ENCODE peak calls at places on chromosome 21, in five cellular contexts. One of them, this sample, is unnamed.
A peak's percentile ranks its signal among the peaks of the same experiment; 100 is the strongest.

GRCh38 chr21:31132574-31133242 is 94.4 kb upstream of the KRTAP19-8 start:
- DNase-seq in heart right ventricle: no peak
- DNase-seq in coronary artery: no peak
- DNase-seq in IMR-90: peak; percentile 12
- DNase-seq in H9: no peak
- DNase-seq in this sample: no peak

GRCh38 chr21:39633043-39633442 is 20.3 kb downstream of the B3GALT5 start:
- DNase-seq in heart right ventricle: no peak
- DNase-seq in coronary artery: peak; percentile 8
- DNase-seq in IMR-90: peak; percentile 52
- DNase-seq in H9: no peak
- DNase-seq in this sample: no peak

GRCh38 chr21:30044447-30045064 is 104.8 kb upstream of the GRIK1 start:
- DNase-seq in heart right ventricle: peak; percentile 6
- DNase-seq in coronary artery: no peak
- DNase-seq in IMR-90: peak; percentile 7
- DNase-seq in H9: no peak
- DNase-seq in this sample: no peak

GRCh38 chr21:15421521-15421920 is 308.3 kb upstream of the USP25 start:
- DNase-seq in heart right ventricle: no peak
- DNase-seq in coronary artery: no peak
- DNase-seq in IMR-90: no peak
- DNase-seq in H9: no peak
- DNase-seq in this sample: no peak

GRCh38 chr21:40047211-40047610 is 180.0 kb downstream of the PCP4 start:
- DNase-seq in heart right ventricle: no peak
- DNase-seq in coronary artery: no peak
- DNase-seq in IMR-90: no peak
- DNase-seq in H9: no peak
- DNase-seq in this sample: no peak

GRCh38 chr21:33844104-33844889 is 71.3 kb downstream of the ATP5PO start:
- DNase-seq in heart right ventricle: peak; percentile 22
- DNase-seq in coronary artery: peak; percentile 79
- DNase-seq in IMR-90: no peak
- DNase-seq in H9: no peak
- DNase-seq in this sample: no peak

GRCh38 chr21:26140185-26140584 is 30.4 kb downstream of the APP start:
- DNase-seq in heart right ventricle: peak; percentile 42
- DNase-seq in coronary artery: no peak
- DNase-seq in IMR-90: peak; percentile 99
- DNase-seq in H9: no peak
- DNase-seq in this sample: peak; percentile 86

GRCh38 chr21:16570196-16570595 is 840.4 kb downstream of the USP25 start:
- DNase-seq in heart right ventricle: no peak
- DNase-seq in coronary artery: no peak
- DNase-seq in IMR-90: peak; percentile 39
- DNase-seq in H9: no peak
- DNase-seq in this sample: no peak

GRCh38 chr21:46660505-46660904 is 25.0 kb downstream of the PRMT2 start:
- DNase-seq in heart right ventricle: no peak
- DNase-seq in coronary artery: no peak
- DNase-seq in IMR-90: no peak
- DNase-seq in H9: no peak
- DNase-seq in this sample: no peak

GRCh38 chr21:25171438-25171837 is 435.8 kb downstream of the MRPL39 start:
- DNase-seq in heart right ventricle: no peak
- DNase-seq in coronary artery: no peak
- DNase-seq in IMR-90: peak; percentile 15
- DNase-seq in H9: no peak
- DNase-seq in this sample: no peak

GRCh38 chr21:21673959-21674358 is 675.8 kb downstream of the NCAM2 start:
- DNase-seq in heart right ventricle: no peak
- DNase-seq in coronary artery: no peak
- DNase-seq in IMR-90: no peak
- DNase-seq in H9: no peak
- DNase-seq in this sample: no peak

GRCh38 chr21:19999369-20000272 is 998.6 kb upstream of the NCAM2 start:
- DNase-seq in heart right ventricle: no peak
- DNase-seq in coronary artery: no peak
- DNase-seq in IMR-90: no peak
- DNase-seq in H9: no peak
- DNase-seq in this sample: no peak

GRCh38 chr21:29092102-29092959 is 18.9 kb upstream of the CCT8 start:
- DNase-seq in heart right ventricle: no peak
- DNase-seq in coronary artery: no peak
- DNase-seq in IMR-90: peak; percentile 73
- DNase-seq in H9: no peak
- DNase-seq in this sample: no peak

GRCh38 chr21:19120591-19120990 is 717.0 kb upstream of the TMPRSS15 start:
- DNase-seq in heart right ventricle: no peak
- DNase-seq in coronary artery: no peak
- DNase-seq in IMR-90: no peak
- DNase-seq in H9: peak; percentile 60
- DNase-seq in this sample: no peak

GRCh38 chr21:41359289-41359688 is 2.5 kb upstream of the MX2 start:
- DNase-seq in heart right ventricle: no peak
- DNase-seq in coronary artery: no peak
- DNase-seq in IMR-90: no peak
- DNase-seq in H9: peak; percentile 67
- DNase-seq in this sample: no peak

GRCh38 chr21:31098576-31099005 is 60.3 kb upstream of the KRTAP19-8 start:
- DNase-seq in heart right ventricle: peak; percentile 58
- DNase-seq in coronary artery: no peak
- DNase-seq in IMR-90: peak; percentile 48
- DNase-seq in H9: peak; percentile 82
- DNase-seq in this sample: peak; percentile 66

GRCh38 chr21:27827972-27828371 is 861.1 kb upstream of the ADAMTS5 start:
- DNase-seq in heart right ventricle: no peak
- DNase-seq in coronary artery: no peak
- DNase-seq in IMR-90: no peak
- DNase-seq in H9: no peak
- DNase-seq in this sample: no peak

GRCh38 chr21:8998946-8999681 is 1522.3 kb upstream of the TPTE start:
- DNase-seq in heart right ventricle: no peak
- DNase-seq in coronary artery: no peak
- DNase-seq in IMR-90: no peak
- DNase-seq in H9: no peak
- DNase-seq in this sample: no peak

GRCh38 chr21:38470762-38471161 is 27.5 kb downstream of the ERG start:
- DNase-seq in heart right ventricle: no peak
- DNase-seq in coronary artery: no peak
- DNase-seq in IMR-90: no peak
- DNase-seq in H9: no peak
- DNase-seq in this sample: peak; percentile 56

GRCh38 chr21:25573409-25574206 is 33.7 kb downstream of the MRPL39 start:
- DNase-seq in heart right ventricle: no peak
- DNase-seq in coronary artery: no peak
- DNase-seq in IMR-90: peak; percentile 99
- DNase-seq in H9: no peak
- DNase-seq in this sample: no peak

GRCh38 chr21:38956791-38957571 is 151.3 kb downstream of the ETS2 start:
- DNase-seq in heart right ventricle: no peak
- DNase-seq in coronary artery: no peak
- DNase-seq in IMR-90: peak; percentile 40
- DNase-seq in H9: no peak
- DNase-seq in this sample: no peak

GRCh38 chr21:25562660-25563059 is 44.6 kb downstream of the MRPL39 start:
- DNase-seq in heart right ventricle: no peak
- DNase-seq in coronary artery: no peak
- DNase-seq in IMR-90: no peak
- DNase-seq in H9: no peak
- DNase-seq in this sample: no peak

GRCh38 chr21:30207252-30207579 is 8.7 kb downstream of the CLDN8 start:
- DNase-seq in heart right ventricle: no peak
- DNase-seq in coronary artery: no peak
- DNase-seq in IMR-90: no peak
- DNase-seq in H9: no peak
- DNase-seq in this sample: no peak

GRCh38 chr21:28099296-28099695 is 893.4 kb downstream of the LTN1 start:
- DNase-seq in heart right ventricle: peak; percentile 69
- DNase-seq in coronary artery: no peak
- DNase-seq in IMR-90: peak; percentile 10
- DNase-seq in H9: no peak
- DNase-seq in this sample: no peak

GRCh38 chr21:41458121-41458520 is 32.1 kb downstream of the MX1 start:
- DNase-seq in heart right ventricle: no peak
- DNase-seq in coronary artery: no peak
- DNase-seq in IMR-90: peak; percentile 8
- DNase-seq in H9: no peak
- DNase-seq in this sample: no peak

GRCh38 chr21:33688343-33688742 is 46.0 kb downstream of the ITSN1 start:
- DNase-seq in heart right ventricle: no peak
- DNase-seq in coronary artery: no peak
- DNase-seq in IMR-90: no peak
- DNase-seq in H9: no peak
- DNase-seq in this sample: no peak

GRCh38 chr21:18517905-18518566 is 114.5 kb upstream of the TMPRSS15 start:
- DNase-seq in heart right ventricle: no peak
- DNase-seq in coronary artery: no peak
- DNase-seq in IMR-90: no peak
- DNase-seq in H9: no peak
- DNase-seq in this sample: no peak

GRCh38 chr21:14600569-14601308 is 54.6 kb upstream of the SAMSN1 start:
- DNase-seq in heart right ventricle: no peak
- DNase-seq in coronary artery: no peak
- DNase-seq in IMR-90: no peak
- DNase-seq in H9: no peak
- DNase-seq in this sample: no peak

DNA sequence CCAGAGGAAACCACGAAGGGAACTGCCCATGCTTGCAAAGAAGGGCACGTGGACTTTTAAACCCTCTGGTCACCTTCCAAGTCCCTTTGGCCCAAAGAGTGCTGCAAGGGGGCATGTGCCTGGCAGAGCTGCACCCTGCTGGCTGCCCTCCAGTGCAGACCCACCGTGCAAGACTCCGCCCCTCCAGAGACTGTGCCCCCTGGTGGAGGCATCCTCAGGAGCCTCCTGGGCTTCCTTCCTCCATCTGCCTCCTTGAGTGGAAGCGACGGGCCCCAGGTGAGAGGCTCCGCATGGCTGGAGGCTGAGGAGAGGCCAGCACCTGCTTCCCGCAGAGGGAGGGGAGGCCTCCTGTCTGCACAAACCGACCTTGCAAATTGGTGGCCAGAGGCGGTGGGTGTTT is 100.7 kb downstream of the CRYAA start:
- DNase-seq in heart right ventricle: no peak
- DNase-seq in coronary artery: no peak
- DNase-seq in IMR-90: no peak
- DNase-seq in H9: peak; percentile 69
- DNase-seq in this sample: no peak
- TF ChIP-seq CTCF in heart right ventricle: peak; percentile 18
- TF ChIP-seq CTCF in coronary artery: no peak
- TF ChIP-seq CTCF in IMR-90: peak; percentile 7
- TF ChIP-seq CTCF in H9: peak; percentile 68
- TF ChIP-seq CTCF in this sample: peak; percentile 41

GRCh38 chr21:32257952-32258785 is 20.7 kb downstream of the MIS18A start:
- DNase-seq in heart right ventricle: peak; percentile 67
- DNase-seq in coronary artery: no peak
- DNase-seq in IMR-90: peak; percentile 85
- DNase-seq in H9: peak; percentile 68
- DNase-seq in this sample: no peak
- TF ChIP-seq CTCF in heart right ventricle: peak; percentile 84
- TF ChIP-seq CTCF in coronary artery: peak; percentile 71
- TF ChIP-seq CTCF in IMR-90: peak; percentile 93
- TF ChIP-seq CTCF in H9: peak; percentile 89
- TF ChIP-seq CTCF in this sample: peak; percentile 52

GRCh38 chr21:35048706-35049617 is at the start of gene RUNX1:
- DNase-seq in heart right ventricle: peak; percentile 25
- DNase-seq in coronary artery: no peak
- DNase-seq in IMR-90: peak; percentile 56
- DNase-seq in H9: no peak
- DNase-seq in this sample: peak; percentile 91
- TF ChIP-seq CTCF in heart right ventricle: no peak
- TF ChIP-seq CTCF in coronary artery: no peak
- TF ChIP-seq CTCF in IMR-90: no peak
- TF ChIP-seq CTCF in H9: no peak
- TF ChIP-seq CTCF in this sample: no peak

GRCh38 chr21:45289655-45290515 is 2.2 kb upstream of the POFUT2 start:
- DNase-seq in heart right ventricle: peak; percentile 3
- DNase-seq in coronary artery: peak; percentile 72
- DNase-seq in IMR-90: peak; percentile 48
- DNase-seq in H9: peak; percentile 26
- DNase-seq in this sample: no peak
- TF ChIP-seq CTCF in heart right ventricle: peak; percentile 17
- TF ChIP-seq CTCF in coronary artery: no peak
- TF ChIP-seq CTCF in IMR-90: peak; percentile 44
- TF ChIP-seq CTCF in H9: peak; percentile 43
- TF ChIP-seq CTCF in this sample: no peak

GRCh38 chr21:32494946-32495703 is 82.6 kb downstream of the EVA1C start:
- DNase-seq in heart right ventricle: no peak
- DNase-seq in coronary artery: no peak
- DNase-seq in IMR-90: peak; percentile 79
- DNase-seq in H9: no peak
- DNase-seq in this sample: no peak

GRCh38 chr21:32496536-32496935 is 84.0 kb downstream of the EVA1C start:
- DNase-seq in heart right ventricle: no peak
- DNase-seq in coronary artery: no peak
- DNase-seq in IMR-90: no peak
- DNase-seq in H9: no peak
- DNase-seq in this sample: no peak

GRCh38 chr21:32499249-32500055 is 85.9 kb downstream of the TCP10L start:
- DNase-seq in heart right ventricle: peak; percentile 68
- DNase-seq in coronary artery: no peak
- DNase-seq in IMR-90: peak; percentile 62
- DNase-seq in H9: no peak
- DNase-seq in this sample: no peak
- TF ChIP-seq CTCF in heart right ventricle: peak; percentile 25
- TF ChIP-seq CTCF in coronary artery: no peak
- TF ChIP-seq CTCF in IMR-90: peak; percentile 5
- TF ChIP-seq CTCF in H9: no peak
- TF ChIP-seq CTCF in this sample: no peak

GRCh38 chr21:44742418-44743153 is 31.2 kb upstream of the TSPEAR start:
- DNase-seq in heart right ventricle: no peak
- DNase-seq in coronary artery: no peak
- DNase-seq in IMR-90: peak; percentile 4
- DNase-seq in H9: no peak
- DNase-seq in this sample: no peak
- TF ChIP-seq CTCF in heart right ventricle: peak; percentile 52
- TF ChIP-seq CTCF in coronary artery: no peak
- TF ChIP-seq CTCF in IMR-90: peak; percentile 17
- TF ChIP-seq CTCF in H9: peak; percentile 30
- TF ChIP-seq CTCF in this sample: no peak

GRCh38 chr21:36478941-36479340 is 981 bp downstream of the CLDN14 start:
- DNase-seq in heart right ventricle: no peak
- DNase-seq in coronary artery: no peak
- DNase-seq in IMR-90: no peak
- DNase-seq in H9: peak; percentile 46
- DNase-seq in this sample: no peak
- TF ChIP-seq CTCF in heart right ventricle: no peak
- TF ChIP-seq CTCF in coronary artery: no peak
- TF ChIP-seq CTCF in IMR-90: peak; percentile 19
- TF ChIP-seq CTCF in H9: peak; percentile 61
- TF ChIP-seq CTCF in this sample: no peak